ENCODE peak calls at places on chromosomes 5 and 9, in five cellular contexts. B, W, Y, L and U are unnamed samples.

GRCh38 chr5:143730112-143730801 is 81.7 kb upstream of the HMHB1 start:
- DNase-seq in W (no peak), L (no peak), B (no peak), Y (no peak), U (no peak)

GRCh38 chr5:103708601-103709000 is 146.0 kb upstream of the NUDT12 start:
- DNase-seq in W (no peak), L (no peak), B (no peak), Y (no peak), U (no peak)

GRCh38 chr5:179343021-179343781 is 2.1 kb downstream of the ADAMTS2 start:
- DNase-seq in B (no peak), Y (no peak), L (no peak), W (no peak), U (no peak)

GRCh38 chr9:100465765-100466164 is 7.2 kb upstream of the TMEFF1 start:
- DNase-seq in Y (no peak), W (no peak), B (no peak), L (no peak), U (no peak)

GRCh38 chr9:8660383-8660782 is 860.8 kb upstream of the DMAC1 start:
- DNase-seq in L (no peak), W (no peak), Y (peak; percentile 84), B (no peak), U (peak; percentile 85)

GRCh38 chr9:75233011-75233410 is 144.7 kb downstream of the OSTF1 start:
- DNase-seq in W (no peak), B (no peak), Y (no peak), L (no peak), U (no peak)

GRCh38 chr9:25678147-25678666 is at the start of gene TUSC1:
- DNase-seq in B (no peak), L (peak; percentile 70), Y (peak; percentile 90), W (peak; percentile 61), U (peak; percentile 91)

GRCh38 chr5:96957125-96958041 is 21.5 kb downstream of the LNPEP start:
- DNase-seq in Y (no peak), W (no peak), L (no peak), B (no peak), U (no peak)

GRCh38 chr5:170087168-170087817 is 18.4 kb upstream of the FOXI1 start:
- DNase-seq in B (no peak), L (no peak), Y (no peak), W (no peak), U (no peak)

GRCh38 chr9:18447131-18447530 is 26.8 kb upstream of the ADAMTSL1 start:
- DNase-seq in Y (no peak), L (no peak), W (no peak), B (no peak), U (no peak)

GRCh38 chr5:94288937-94289336 is 329.5 kb downstream of the KIAA0825 start:
- DNase-seq in W (peak; percentile 63), B (no peak), Y (no peak), L (no peak), U (no peak)

GRCh38 chr5:140038373-140038957 is 4.6 kb downstream of the NRG2 start:
- DNase-seq in B (no peak), L (no peak), W (peak; percentile 50), Y (no peak), U (no peak)

GRCh38 chr5:34534237-34535108 is 121.7 kb upstream of the RAI14 start:
- DNase-seq in W (peak; percentile 97), B (no peak), Y (no peak), L (no peak), U (peak; percentile 49)

GRCh38 chr5:173309731-173310130 is 18.5 kb downstream of the STC2 start:
- DNase-seq in L (no peak), B (no peak), W (no peak), Y (no peak), U (no peak)

GRCh38 chr9:110021891-110022290 is 186.1 kb downstream of the C9orf152 start:
- DNase-seq in Y (no peak), W (no peak), L (no peak), B (no peak), U (no peak)

GRCh38 chr5:139689631-139690384 is 41.7 kb downstream of the CXXC5 start:
- DNase-seq in Y (no peak), W (no peak), B (no peak), L (peak; percentile 41), U (peak; percentile 64)

GRCh38 chr5:164504141-164504772 is 998.8 kb downstream of the MAT2B start:
- DNase-seq in L (peak; percentile 57), W (peak; percentile 69), Y (no peak), B (no peak), U (peak; percentile 66)

GRCh38 chr5:141050622-141051525 is at the start of gene PCDHB1:
- DNase-seq in L (no peak), Y (no peak), B (no peak), W (no peak), U (no peak)

GRCh38 chr5:143714629-143715028 is 97.3 kb upstream of the HMHB1 start:
- DNase-seq in W (peak; percentile 60), L (peak; percentile 17), B (no peak), Y (no peak), U (no peak)

GRCh38 chr5:181173420-181174342 is 26.3 kb downstream of the OR2V2 start:
- DNase-seq in W (peak; percentile 79), B (no peak), L (peak; percentile 99), Y (no peak), U (no peak)

GRCh38 chr5:35859101-35859661 is 2.5 kb downstream of the IL7R start:
- DNase-seq in Y (no peak), B (no peak), W (peak; percentile 28), L (no peak), U (no peak)

GRCh38 chr5:78647411-78647818 is 1.2 kb downstream of the LHFPL2 start:
- DNase-seq in B (no peak), Y (no peak), W (peak; percentile 47), L (peak; percentile 52), U (peak; percentile 44)

GRCh38 chr5:96572864-96573512 is 89.2 kb upstream of the CAST start:
- DNase-seq in B (no peak), W (peak; percentile 99), Y (no peak), L (peak; percentile 81), U (no peak)

GRCh38 chr5:43315262-43315661 is 2.0 kb upstream of the HMGCS1 start:
- DNase-seq in B (no peak), Y (no peak), L (peak; percentile 86), W (peak; percentile 57), U (no peak)

GRCh38 chr5:170945275-170945674 is 83.5 kb downstream of the RANBP17 start:
- DNase-seq in W (no peak), B (no peak), Y (no peak), L (no peak), U (no peak)

GRCh38 chr5:163712011-163712410 is 206.6 kb downstream of the MAT2B start:
- DNase-seq in B (no peak), W (peak; percentile 16), L (no peak), Y (no peak), U (no peak)

GRCh38 chr5:139023276-139023675 is 148.1 kb upstream of the LRRTM2 start:
- DNase-seq in W (no peak), Y (no peak), B (no peak), L (no peak), U (no peak)

GRCh38 chr5:150640311-150641005 is at the start of gene SYNPO:
- DNase-seq in B (no peak), Y (peak; percentile 87), W (peak; percentile 98), L (peak; percentile 84), U (peak; percentile 61)
- H3K4me3 ChIP-seq in B (no peak within 1 kb of the TSS), Y (no peak within 1 kb of the TSS), W (peak within 1 kb of the TSS; percentile 50), L (peak within 1 kb of the TSS; percentile 54), U (peak within 1 kb of the TSS; percentile 55)

DNA sequence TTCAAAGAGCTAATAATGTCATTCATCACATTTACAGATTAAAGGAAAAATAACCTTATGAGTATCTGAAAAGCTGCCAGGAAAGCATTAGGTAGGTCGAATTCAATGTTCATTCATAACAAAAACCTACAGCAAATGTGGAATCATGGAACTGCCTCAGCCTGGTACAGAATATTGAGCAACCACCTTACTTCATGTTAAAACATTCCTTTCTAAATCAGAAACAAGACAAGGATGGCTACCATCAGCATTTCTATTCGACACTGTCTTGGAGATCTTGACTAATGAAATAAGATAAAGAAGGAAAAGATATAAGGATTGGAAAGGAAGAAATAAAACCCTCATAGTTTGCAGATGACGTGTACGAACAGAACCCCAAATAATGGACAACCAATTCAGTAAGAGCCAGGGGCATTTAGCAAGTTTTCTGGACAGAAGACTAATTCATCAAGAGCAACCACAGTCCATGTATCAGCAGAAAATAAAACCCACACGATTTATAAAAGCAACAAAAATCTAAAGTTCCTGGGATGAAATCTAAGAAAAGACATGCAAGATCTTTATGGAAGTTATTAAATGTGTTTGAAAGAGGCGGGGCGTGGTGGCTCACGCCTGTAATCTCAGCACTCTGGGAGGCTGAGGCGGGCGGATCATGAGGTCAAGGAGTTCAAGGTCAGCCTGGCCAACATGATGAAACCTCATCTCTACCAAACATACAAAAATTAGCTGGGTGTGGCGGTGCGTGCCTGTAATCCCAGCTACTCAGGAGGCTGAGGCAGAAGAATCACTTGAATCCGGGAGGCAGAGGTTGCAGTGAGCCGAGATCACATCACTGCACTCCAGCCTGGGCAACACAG is 37.8 kb upstream of the NRARP start:
- DNase-seq in Y (no peak), W (peak; percentile 34), B (no peak), L (no peak), U (no peak)
- H3K4me1 ChIP-seq in Y (no peaks in the 10 kb centered on the region), W (no peaks in the 10 kb centered on the region), B (no peaks in the 10 kb centered on the region), L (no peaks in the 10 kb centered on the region), U (no peaks in the 10 kb centered on the region)

GRCh38 chr9:116142706-116143492 is 10.7 kb upstream of the PAPPA start:
- DNase-seq in B (no peak), Y (no peak), W (no peak), L (no peak), U (no peak)

GRCh38 chr9:116144038-116144437 is 9.6 kb upstream of the PAPPA start:
- DNase-seq in Y (no peak), W (peak; percentile 88), L (peak; percentile 43), B (no peak), U (no peak)

GRCh38 chr9:116144555-116144954 is 9.0 kb upstream of the PAPPA start:
- DNase-seq in L (peak; percentile 9), W (peak; percentile 42), Y (no peak), B (no peak), U (no peak)

GRCh38 chr9:116145036-116145435 is 8.6 kb upstream of the PAPPA start:
- DNase-seq in Y (no peak), W (no peak), B (no peak), L (no peak), U (no peak)

GRCh38 chr9:116141864-116142561 is 11.6 kb upstream of the PAPPA start:
- DNase-seq in W (no peak), B (no peak), L (no peak), Y (no peak), U (no peak)
- H3K4me3 ChIP-seq in W (no peak overlapping the region), B (no peak overlapping the region), L (no peak overlapping the region), Y (no peak overlapping the region), U (no peak overlapping the region)

GRCh38 chr9:121736147-121736721 is 84.8 kb downstream of the DAB2IP start:
- DNase-seq in B (no peak), L (peak; percentile 9), W (peak; percentile 25), Y (peak; percentile 93), U (peak; percentile 51)
- H3K4me1 ChIP-seq in B (no peaks in the 10 kb centered on the region), L (peaks cover 38% of the 10 kb centered on the region), W (peaks cover 35% of the 10 kb centered on the region), Y (peaks cover 50% of the 10 kb centered on the region), U (peaks cover 19% of the 10 kb centered on the region)

GRCh38 chr5:107529618-107530017 is 141.1 kb downstream of the EFNA5 start:
- DNase-seq in Y (no peak), L (no peak), B (no peak), W (no peak), U (no peak)
- H3K4me3 ChIP-seq in Y (no peak overlapping the region), L (no peak overlapping the region), B (no peak overlapping the region), W (no peak overlapping the region), U (no peak overlapping the region)